ENCODE peak calls at places on chromosome 17, in five cellular contexts. One of them, this sample, is unnamed.

GRCh38 chr17:46772013-46772878 is 46.2 kb downstream of the WNT3 start:
- DNase-seq in HCT116: no peak
- DNase-seq in heart left ventricle: no peak
- DNase-seq in psoas muscle: peak; percentile 35
- DNase-seq in prostate gland: no peak
- DNase-seq in this sample: peak; percentile 60

GRCh38 chr17:74713199-74713755 is 554 bp upstream of the CD300LF start:
- DNase-seq in prostate gland: no peak
- DNase-seq in psoas muscle: no peak
- DNase-seq in HCT116: no peak
- DNase-seq in heart left ventricle: no peak
- DNase-seq in this sample: no peak

GRCh38 chr17:59858167-59858790 is 34.5 kb downstream of the TUBD1 start:
- DNase-seq in heart left ventricle: no peak
- DNase-seq in HCT116: no peak
- DNase-seq in psoas muscle: no peak
- DNase-seq in prostate gland: no peak
- DNase-seq in this sample: no peak

GRCh38 chr17:20999044-20999573 is 43.7 kb downstream of the USP22 start:
- DNase-seq in psoas muscle: peak; percentile 63
- DNase-seq in heart left ventricle: no peak
- DNase-seq in HCT116: no peak
- DNase-seq in prostate gland: no peak
- DNase-seq in this sample: no peak

GRCh38 chr17:8354196-8354595 is 14.6 kb downstream of the ODF4 start:
- DNase-seq in heart left ventricle: no peak
- DNase-seq in HCT116: no peak
- DNase-seq in prostate gland: no peak
- DNase-seq in psoas muscle: no peak
- DNase-seq in this sample: no peak

GRCh38 chr17:50037321-50038107 is 18.4 kb upstream of the ITGA3 start:
- DNase-seq in heart left ventricle: peak; percentile 40
- DNase-seq in psoas muscle: peak; percentile 38
- DNase-seq in HCT116: no peak
- DNase-seq in prostate gland: peak; percentile 62
- DNase-seq in this sample: peak; percentile 93

GRCh38 chr17:6530324-6530920 is 25.9 kb downstream of the PITPNM3 start:
- DNase-seq in heart left ventricle: no peak
- DNase-seq in HCT116: no peak
- DNase-seq in prostate gland: no peak
- DNase-seq in psoas muscle: no peak
- DNase-seq in this sample: no peak

GRCh38 chr17:19357351-19358140 is 5.0 kb downstream of the B9D1 start:
- DNase-seq in prostate gland: no peak
- DNase-seq in HCT116: no peak
- DNase-seq in heart left ventricle: no peak
- DNase-seq in psoas muscle: no peak
- DNase-seq in this sample: no peak

GRCh38 chr17:12445331-12445730 is 220.4 kb upstream of the MYOCD start:
- DNase-seq in psoas muscle: no peak
- DNase-seq in HCT116: no peak
- DNase-seq in heart left ventricle: no peak
- DNase-seq in prostate gland: no peak
- DNase-seq in this sample: no peak

GRCh38 chr17:74757502-74757901 is 9.1 kb downstream of the NHERF1 start:
- DNase-seq in HCT116: no peak
- DNase-seq in psoas muscle: no peak
- DNase-seq in heart left ventricle: no peak
- DNase-seq in prostate gland: peak; percentile 51
- DNase-seq in this sample: peak; percentile 78

GRCh38 chr17:32627233-32628008 is 140.6 kb downstream of the CDK5R1 start:
- DNase-seq in heart left ventricle: no peak
- DNase-seq in prostate gland: no peak
- DNase-seq in psoas muscle: no peak
- DNase-seq in HCT116: no peak
- DNase-seq in this sample: no peak

GRCh38 chr17:43877031-43877430 is 30.1 kb downstream of the CD300LG start:
- DNase-seq in psoas muscle: no peak
- DNase-seq in heart left ventricle: no peak
- DNase-seq in prostate gland: no peak
- DNase-seq in HCT116: no peak
- DNase-seq in this sample: no peak

GRCh38 chr17:56978441-56979090 is 635 bp downstream of the SCPEP1 start:
- DNase-seq in psoas muscle: no peak
- DNase-seq in heart left ventricle: no peak
- DNase-seq in HCT116: no peak
- DNase-seq in prostate gland: no peak
- DNase-seq in this sample: peak; percentile 42

GRCh38 chr17:78954684-78955083 is 25.0 kb downstream of the LGALS3BP start:
- DNase-seq in prostate gland: no peak
- DNase-seq in HCT116: no peak
- DNase-seq in heart left ventricle: no peak
- DNase-seq in psoas muscle: no peak
- DNase-seq in this sample: no peak
- TF ChIP-seq CTCF in prostate gland: no peak
- TF ChIP-seq CTCF in HCT116: no peak
- TF ChIP-seq CTCF in heart left ventricle: no peak
- TF ChIP-seq CTCF in psoas muscle: no peak
- TF ChIP-seq CTCF in this sample: no peak

GRCh38 chr17:72635034-72635654 is 457.3 kb downstream of the SLC39A11 start:
- DNase-seq in prostate gland: no peak
- DNase-seq in heart left ventricle: no peak
- DNase-seq in HCT116: no peak
- DNase-seq in psoas muscle: no peak
- DNase-seq in this sample: no peak

GRCh38 chr17:72634621-72635020 is 457.9 kb downstream of the SLC39A11 start:
- DNase-seq in heart left ventricle: no peak
- DNase-seq in prostate gland: peak; percentile 49
- DNase-seq in psoas muscle: no peak
- DNase-seq in HCT116: no peak
- DNase-seq in this sample: peak; percentile 35

GRCh38 chr17:72631568-72631967 is 460.9 kb downstream of the SLC39A11 start:
- DNase-seq in prostate gland: no peak
- DNase-seq in HCT116: no peak
- DNase-seq in psoas muscle: no peak
- DNase-seq in heart left ventricle: no peak
- DNase-seq in this sample: no peak

GRCh38 chr17:72632026-72632684 is 460.3 kb downstream of the SLC39A11 start:
- DNase-seq in prostate gland: no peak
- DNase-seq in HCT116: no peak
- DNase-seq in heart left ventricle: peak; percentile 18
- DNase-seq in psoas muscle: no peak
- DNase-seq in this sample: no peak
- TF ChIP-seq CTCF in prostate gland: no peak
- TF ChIP-seq CTCF in HCT116: no peak
- TF ChIP-seq CTCF in heart left ventricle: no peak
- TF ChIP-seq CTCF in psoas muscle: no peak
- TF ChIP-seq CTCF in this sample: no peak

GRCh38 chr17:81188491-81188840 is 22.4 kb upstream of the AATK start:
- DNase-seq in psoas muscle: no peak
- DNase-seq in prostate gland: no peak
- DNase-seq in heart left ventricle: no peak
- DNase-seq in HCT116: no peak
- DNase-seq in this sample: no peak

GRCh38 chr17:81190591-81190990 is 24.6 kb upstream of the AATK start:
- DNase-seq in heart left ventricle: no peak
- DNase-seq in prostate gland: no peak
- DNase-seq in HCT116: no peak
- DNase-seq in psoas muscle: no peak
- DNase-seq in this sample: no peak

GRCh38 chr17:81191116-81191515 is 25.1 kb upstream of the AATK start:
- DNase-seq in heart left ventricle: no peak
- DNase-seq in psoas muscle: peak; percentile 9
- DNase-seq in prostate gland: no peak
- DNase-seq in HCT116: no peak
- DNase-seq in this sample: no peak

GRCh38 chr17:81189016-81189415 is 23.0 kb upstream of the AATK start:
- DNase-seq in psoas muscle: no peak
- DNase-seq in HCT116: no peak
- DNase-seq in prostate gland: no peak
- DNase-seq in heart left ventricle: no peak
- DNase-seq in this sample: no peak

DNA sequence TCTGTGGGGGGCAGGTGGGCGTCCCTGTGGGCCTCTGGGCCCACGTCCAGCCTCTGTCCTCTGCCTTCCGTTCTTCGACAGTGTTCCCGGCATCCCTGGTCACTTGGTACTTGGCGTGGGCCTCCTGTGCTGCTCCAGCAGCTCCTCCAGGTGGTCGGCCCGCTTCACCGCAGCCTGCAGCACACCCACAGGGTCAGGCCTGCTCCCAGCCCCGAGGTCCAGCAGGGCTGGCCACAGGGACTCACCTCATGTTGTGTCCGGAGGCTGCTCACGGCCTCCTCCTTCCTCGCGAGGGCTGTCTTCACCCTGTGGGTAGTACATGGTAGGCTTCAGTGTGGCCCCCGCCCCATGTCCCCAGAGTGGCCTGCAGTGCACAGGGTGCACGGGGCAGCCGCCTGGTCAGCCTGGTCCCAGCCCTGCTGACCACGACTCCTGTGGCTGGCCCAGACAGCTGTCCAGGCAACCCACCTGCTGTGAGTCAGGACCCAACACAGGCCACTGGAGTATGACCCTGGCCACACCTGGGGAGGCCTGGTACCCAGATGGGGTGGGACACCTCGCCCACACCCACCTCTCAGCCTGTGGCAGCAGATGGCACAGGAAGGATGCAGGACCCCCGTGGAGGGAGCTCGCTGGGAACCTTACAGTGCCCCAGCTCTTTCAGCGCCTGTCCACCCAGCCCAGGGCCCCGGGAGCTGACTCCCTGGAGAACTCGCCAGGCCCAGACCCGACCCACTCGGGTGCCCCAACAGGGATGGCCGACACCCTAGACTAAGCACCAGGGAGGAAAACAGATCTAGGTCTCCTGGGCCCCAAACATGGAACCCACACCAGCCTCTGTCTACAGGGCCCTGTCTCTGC is 23.9 kb upstream of the AATK start:
- DNase-seq in psoas muscle: peak; percentile 10
- DNase-seq in prostate gland: no peak
- DNase-seq in HCT116: no peak
- DNase-seq in heart left ventricle: peak; percentile 6
- DNase-seq in this sample: no peak
- TF ChIP-seq CTCF in psoas muscle: no peak
- TF ChIP-seq CTCF in prostate gland: no peak
- TF ChIP-seq CTCF in HCT116: peak; percentile 44
- TF ChIP-seq CTCF in heart left ventricle: peak; percentile 13
- TF ChIP-seq CTCF in this sample: no peak

GRCh38 chr17:28843810-28844137 is 1.2 kb upstream of the FAM222B start:
- DNase-seq in heart left ventricle: no peak
- DNase-seq in psoas muscle: no peak
- DNase-seq in prostate gland: no peak
- DNase-seq in HCT116: no peak
- DNase-seq in this sample: no peak

GRCh38 chr17:28853295-28853694 is 1.5 kb upstream of the ERAL1 start:
- DNase-seq in heart left ventricle: no peak
- DNase-seq in HCT116: no peak
- DNase-seq in psoas muscle: no peak
- DNase-seq in prostate gland: no peak
- DNase-seq in this sample: no peak

GRCh38 chr17:28846231-28846630 is 3.6 kb upstream of the FAM222B start:
- DNase-seq in prostate gland: no peak
- DNase-seq in HCT116: no peak
- DNase-seq in psoas muscle: peak; percentile 2
- DNase-seq in heart left ventricle: no peak
- DNase-seq in this sample: peak; percentile 61

GRCh38 chr17:28854457-28855382 is at the start of gene ERAL1:
- DNase-seq in heart left ventricle: peak; percentile 85
- DNase-seq in HCT116: peak; percentile 64
- DNase-seq in psoas muscle: peak; percentile 86
- DNase-seq in prostate gland: peak; percentile 86
- DNase-seq in this sample: peak; percentile 93

DNA sequence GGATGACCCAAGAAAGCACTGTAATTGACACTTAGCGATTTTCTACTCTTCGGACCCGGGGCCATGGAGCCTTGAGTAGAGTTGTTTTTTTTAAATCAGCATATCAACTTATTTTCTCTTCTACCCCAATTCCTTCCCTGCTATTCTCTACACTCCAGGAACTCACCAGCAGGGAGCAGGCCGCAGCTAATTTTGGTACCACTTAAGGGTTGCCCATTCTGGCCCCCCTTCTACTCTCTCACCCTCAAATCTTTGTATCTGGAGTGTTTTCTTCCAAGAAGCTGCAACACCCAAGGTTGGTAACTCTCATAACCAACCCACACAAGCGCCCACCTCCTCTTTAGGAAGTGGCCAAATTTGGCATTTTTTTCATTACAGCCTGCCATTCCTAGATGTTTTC is 5.5 kb upstream of the ERAL1 start:
- DNase-seq in prostate gland: no peak
- DNase-seq in heart left ventricle: no peak
- DNase-seq in HCT116: no peak
- DNase-seq in psoas muscle: no peak
- DNase-seq in this sample: peak; percentile 24
- TF ChIP-seq CTCF in prostate gland: no peak
- TF ChIP-seq CTCF in heart left ventricle: no peak
- TF ChIP-seq CTCF in HCT116: peak; percentile 15
- TF ChIP-seq CTCF in psoas muscle: no peak
- TF ChIP-seq CTCF in this sample: no peak

DNA sequence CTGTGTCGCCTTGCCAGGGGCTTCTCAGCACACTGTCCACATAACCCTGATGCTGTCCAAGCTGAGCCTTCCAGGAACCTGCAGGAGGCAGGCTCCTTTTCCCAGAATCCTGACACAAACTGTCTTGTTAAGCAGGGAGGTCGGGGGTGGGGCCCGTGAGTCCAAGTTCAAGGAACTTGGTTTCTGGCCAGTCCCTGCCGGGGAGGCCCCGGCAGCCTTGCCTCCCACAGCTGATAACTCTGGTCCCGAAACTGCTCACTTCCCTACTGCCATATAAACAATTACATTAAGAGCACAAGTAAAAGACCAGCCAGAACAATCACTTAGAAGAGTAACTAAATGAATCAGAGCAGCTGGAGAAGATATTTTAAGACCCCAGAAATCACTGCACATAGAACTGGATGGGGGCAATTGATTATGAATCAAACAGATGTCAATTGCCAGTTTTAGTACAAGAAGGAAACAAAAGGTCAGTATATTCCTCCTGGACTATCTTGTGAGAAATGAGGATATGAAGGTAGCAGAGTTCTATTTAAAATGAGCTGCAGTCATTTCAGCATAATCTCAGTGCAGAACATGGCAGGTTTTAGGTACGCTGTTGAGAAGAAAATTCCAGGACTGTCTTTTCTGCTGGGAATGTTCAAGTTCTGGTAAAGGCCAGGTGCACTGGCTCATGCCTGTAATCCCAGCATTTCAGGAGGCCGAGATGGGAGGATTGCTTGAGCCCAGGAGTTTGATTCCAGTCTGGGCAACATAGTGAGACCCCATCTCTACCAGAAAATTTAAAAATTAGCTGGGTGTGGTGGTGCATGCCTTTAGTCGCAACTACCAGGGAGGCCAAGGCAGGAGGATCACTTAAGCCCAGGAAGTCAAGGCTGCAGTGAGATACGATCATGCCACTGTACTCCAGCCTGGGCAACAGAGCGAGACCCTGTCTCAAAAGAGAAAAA is 169.8 kb downstream of the PITPNC1 start:
- DNase-seq in heart left ventricle: peak; percentile 59
- DNase-seq in HCT116: no peak
- DNase-seq in prostate gland: no peak
- DNase-seq in psoas muscle: peak; percentile 44
- DNase-seq in this sample: peak; percentile 4
- TF ChIP-seq CTCF in heart left ventricle: peak; percentile 17
- TF ChIP-seq CTCF in HCT116: no peak
- TF ChIP-seq CTCF in prostate gland: no peak
- TF ChIP-seq CTCF in psoas muscle: no peak
- TF ChIP-seq CTCF in this sample: no peak

GRCh38 chr17:78693346-78694083 is 88.6 kb downstream of the CYTH1 start:
- DNase-seq in heart left ventricle: no peak
- DNase-seq in prostate gland: no peak
- DNase-seq in psoas muscle: no peak
- DNase-seq in HCT116: no peak
- DNase-seq in this sample: no peak
- TF ChIP-seq CTCF in heart left ventricle: no peak
- TF ChIP-seq CTCF in prostate gland: no peak
- TF ChIP-seq CTCF in psoas muscle: no peak
- TF ChIP-seq CTCF in HCT116: no peak
- TF ChIP-seq CTCF in this sample: no peak

This sample was measured in MCF 10A.